ENCODE peak calls at places on chromosomes 6 and 20, in seven cellular contexts. One of them, this sample, is unnamed.

GRCh38 chr6:96227135-96227534 is 211.4 kb downstream of the FUT9 start:
- DNase-seq in neural progenitor cell: no peak
- DNase-seq in HT1080: peak
- DNase-seq in glutamatergic neuron: no peak
- DNase-seq in EL: no peak
- DNase-seq in stromal cell of bone marrow: no peak
- DNase-seq in GM10248: no peak
- DNase-seq in this sample: no peak

GRCh38 chr20:44832724-44833123 is 22.4 kb upstream of the RIMS4 start:
- DNase-seq in neural progenitor cell: no peak
- DNase-seq in HT1080: no peak
- DNase-seq in glutamatergic neuron: peak
- DNase-seq in EL: peak
- DNase-seq in stromal cell of bone marrow: peak
- DNase-seq in GM10248: no peak
- DNase-seq in this sample: peak

GRCh38 chr6:187252-187840 is 104.9 kb upstream of the DUSP22 start:
- DNase-seq in neural progenitor cell: peak
- DNase-seq in HT1080: no peak
- DNase-seq in glutamatergic neuron: no peak
- DNase-seq in EL: no peak
- DNase-seq in stromal cell of bone marrow: no peak
- DNase-seq in GM10248: no peak
- DNase-seq in this sample: no peak

GRCh38 chr20:62636446-62636845 is 5.9 kb upstream of the SLCO4A1 start:
- DNase-seq in neural progenitor cell: no peak
- DNase-seq in HT1080: no peak
- DNase-seq in glutamatergic neuron: no peak
- DNase-seq in EL: no peak
- DNase-seq in stromal cell of bone marrow: no peak
- DNase-seq in GM10248: no peak
- DNase-seq in this sample: no peak

GRCh38 chr6:139376604-139377218 is 2.3 kb upstream of the CITED2 start:
- DNase-seq in neural progenitor cell: peak
- DNase-seq in HT1080: peak
- DNase-seq in glutamatergic neuron: no peak
- DNase-seq in EL: peak
- DNase-seq in stromal cell of bone marrow: no peak
- DNase-seq in GM10248: no peak
- DNase-seq in this sample: peak

GRCh38 chr20:24580006-24580405 is 110.6 kb downstream of the SYNDIG1 start:
- DNase-seq in neural progenitor cell: no peak
- DNase-seq in HT1080: no peak
- DNase-seq in glutamatergic neuron: no peak
- DNase-seq in EL: no peak
- DNase-seq in stromal cell of bone marrow: no peak
- DNase-seq in GM10248: no peak
- DNase-seq in this sample: no peak

GRCh38 chr6:104969785-104970581 is 13.1 kb downstream of the LIN28B start:
- DNase-seq in neural progenitor cell: peak
- DNase-seq in HT1080: no peak
- DNase-seq in glutamatergic neuron: no peak
- DNase-seq in EL: no peak
- DNase-seq in stromal cell of bone marrow: no peak
- DNase-seq in GM10248: no peak
- DNase-seq in this sample: no peak

GRCh38 chr20:57669626-57670025 is 40.2 kb downstream of the PMEPA1 start:
- DNase-seq in neural progenitor cell: no peak
- DNase-seq in HT1080: no peak
- DNase-seq in glutamatergic neuron: no peak
- DNase-seq in EL: no peak
- DNase-seq in stromal cell of bone marrow: no peak
- DNase-seq in GM10248: no peak
- DNase-seq in this sample: no peak

GRCh38 chr6:45001663-45002062 is 326.5 kb upstream of the RUNX2 start:
- DNase-seq in neural progenitor cell: no peak
- DNase-seq in HT1080: no peak
- DNase-seq in glutamatergic neuron: no peak
- DNase-seq in EL: no peak
- DNase-seq in stromal cell of bone marrow: no peak
- DNase-seq in GM10248: peak
- DNase-seq in this sample: no peak

GRCh38 chr20:35496481-35496880 is 33.0 kb downstream of the C20orf173 start:
- DNase-seq in neural progenitor cell: no peak
- DNase-seq in HT1080: no peak
- DNase-seq in glutamatergic neuron: no peak
- DNase-seq in EL: no peak
- DNase-seq in stromal cell of bone marrow: no peak
- DNase-seq in GM10248: no peak
- DNase-seq in this sample: no peak

GRCh38 chr20:46348972-46349741 is 40.9 kb upstream of the CDH22 start:
- DNase-seq in neural progenitor cell: peak
- DNase-seq in HT1080: no peak
- DNase-seq in glutamatergic neuron: peak
- DNase-seq in EL: peak
- DNase-seq in stromal cell of bone marrow: no peak
- DNase-seq in GM10248: peak
- DNase-seq in this sample: peak

GRCh38 chr6:167767715-167768107 is 59.0 kb upstream of the AFDN start:
- DNase-seq in neural progenitor cell: no peak
- DNase-seq in HT1080: no peak
- DNase-seq in glutamatergic neuron: no peak
- DNase-seq in EL: no peak
- DNase-seq in stromal cell of bone marrow: no peak
- DNase-seq in GM10248: no peak
- DNase-seq in this sample: no peak

GRCh38 chr6:146857180-146857959 is 258.6 kb downstream of the ADGB start:
- DNase-seq in neural progenitor cell: peak
- DNase-seq in HT1080: peak
- DNase-seq in glutamatergic neuron: peak
- DNase-seq in EL: peak
- DNase-seq in stromal cell of bone marrow: peak
- DNase-seq in GM10248: peak
- DNase-seq in this sample: peak

GRCh38 chr6:144063246-144063743 is 32.1 kb downstream of the SF3B5 start:
- DNase-seq in neural progenitor cell: peak
- DNase-seq in HT1080: no peak
- DNase-seq in glutamatergic neuron: no peak
- DNase-seq in EL: no peak
- DNase-seq in stromal cell of bone marrow: no peak
- DNase-seq in GM10248: no peak
- DNase-seq in this sample: no peak

GRCh38 chr6:8321671-8322404 is 113.5 kb downstream of the SLC35B3 start:
- DNase-seq in neural progenitor cell: no peak
- DNase-seq in HT1080: no peak
- DNase-seq in glutamatergic neuron: no peak
- DNase-seq in EL: no peak
- DNase-seq in stromal cell of bone marrow: no peak
- DNase-seq in GM10248: no peak
- DNase-seq in this sample: no peak

GRCh38 chr6:110826236-110827129 is 11.2 kb upstream of the CDK19 start:
- DNase-seq in neural progenitor cell: no peak
- DNase-seq in HT1080: peak
- DNase-seq in glutamatergic neuron: no peak
- DNase-seq in EL: peak
- DNase-seq in stromal cell of bone marrow: no peak
- DNase-seq in GM10248: no peak
- DNase-seq in this sample: no peak

GRCh38 chr20:14288341-14289330 is 48.8 kb downstream of the FLRT3 start:
- DNase-seq in neural progenitor cell: no peak
- DNase-seq in HT1080: peak
- DNase-seq in glutamatergic neuron: no peak
- DNase-seq in EL: peak
- DNase-seq in stromal cell of bone marrow: peak
- DNase-seq in GM10248: no peak
- DNase-seq in this sample: no peak

GRCh38 chr6:38567436-38567835 is 72.3 kb downstream of the BTBD9 start:
- DNase-seq in neural progenitor cell: no peak
- DNase-seq in HT1080: peak
- DNase-seq in glutamatergic neuron: no peak
- DNase-seq in EL: peak
- DNase-seq in stromal cell of bone marrow: peak
- DNase-seq in GM10248: no peak
- DNase-seq in this sample: peak

GRCh38 chr6:92977018-92977417 is 442.3 kb downstream of the EPHA7 start:
- DNase-seq in neural progenitor cell: no peak
- DNase-seq in HT1080: no peak
- DNase-seq in glutamatergic neuron: no peak
- DNase-seq in EL: no peak
- DNase-seq in stromal cell of bone marrow: no peak
- DNase-seq in GM10248: no peak
- DNase-seq in this sample: no peak